ENCODE peak calls at places on chromosomes 3 and 15, in seven cellular contexts. A, F, Y, E, X, M and C are unnamed samples.

GRCh38 chr15:100297812-100298211 is 44.0 kb downstream of the ADAMTS17 start:
- DNase-seq in A (no peak), F (no peak), Y (no peak), E (no peak), X (no peak), M (no peak), C (no peak)

GRCh38 chr3:54434761-54435160 is 312.4 kb downstream of the CACNA2D3 start:
- DNase-seq in A (peak), F (no peak), Y (no peak), E (no peak), X (no peak), M (no peak), C (no peak)

GRCh38 chr3:21447471-21448205 is 303.4 kb downstream of the ZNF385D start:
- DNase-seq in A (no peak), F (no peak), Y (no peak), E (peak), X (no peak), M (no peak), C (no peak)

GRCh38 chr15:77482570-77482969 is 61.9 kb downstream of the HMG20A start:
- DNase-seq in A (no peak), F (no peak), Y (no peak), E (peak), X (no peak), M (peak), C (no peak)

GRCh38 chr15:38687340-38687739 is 122.7 kb upstream of the RASGRP1 start:
- DNase-seq in A (no peak), F (no peak), Y (no peak), E (peak), X (no peak), M (no peak), C (no peak)

GRCh38 chr3:51384145-51384729 is 854 bp upstream of the MANF start:
- DNase-seq in A (no peak), F (peak), Y (peak), E (peak), X (peak), M (peak), C (no peak)

GRCh38 chr3:82410366-82410765 is 648.9 kb upstream of the GBE1 start:
- DNase-seq in A (no peak), F (no peak), Y (peak), E (no peak), X (no peak), M (peak), C (no peak)

GRCh38 chr15:67146875-67147381 is 81.5 kb downstream of the SMAD3 start:
- DNase-seq in A (no peak), F (peak), Y (peak), E (peak), X (peak), M (peak), C (no peak)

GRCh38 chr3:38019658-38020341 is 9.6 kb downstream of the PLCD1 start:
- DNase-seq in A (no peak), F (no peak), Y (no peak), E (no peak), X (no peak), M (no peak), C (no peak)

GRCh38 chr15:67690936-67691335 is 134.4 kb upstream of the SKOR1 start:
- DNase-seq in A (peak), F (no peak), Y (no peak), E (peak), X (no peak), M (peak), C (no peak)

GRCh38 chr3:127532561-127533203 is 57.9 kb downstream of the TPRA1 start:
- DNase-seq in A (no peak), F (no peak), Y (no peak), E (no peak), X (no peak), M (no peak), C (no peak)

GRCh38 chr3:171679011-171679492 is 131.2 kb downstream of the PLD1 start:
- DNase-seq in A (no peak), F (no peak), Y (no peak), E (no peak), X (peak), M (no peak), C (no peak)

GRCh38 chr3:46314517-46314916 is 39.4 kb upstream of the CCR2 start:
- DNase-seq in A (peak), F (no peak), Y (no peak), E (no peak), X (no peak), M (no peak), C (no peak)

GRCh38 chr3:194123735-194124134 is 12.2 kb upstream of the HES1 start:
- DNase-seq in A (no peak), F (no peak), Y (no peak), E (no peak), X (no peak), M (peak), C (no peak)

GRCh38 chr3:33115024-33115768 is 1.4 kb downstream of the CRTAP start:
- DNase-seq in A (peak), F (peak), Y (peak), E (peak), X (peak), M (peak), C (peak)

GRCh38 chr3:194559530-194559929 is 72.7 kb upstream of the ATP13A3 start:
- DNase-seq in A (no peak), F (no peak), Y (no peak), E (no peak), X (no peak), M (no peak), C (no peak)

GRCh38 chr15:82197734-82198594 is 64.6 kb downstream of the EFL1 start:
- DNase-seq in A (peak), F (peak), Y (peak), E (peak), X (peak), M (peak), C (peak)

GRCh38 chr3:195757827-195758226 is 37.0 kb downstream of the MUC20 start:
- DNase-seq in A (no peak), F (no peak), Y (no peak), E (no peak), X (no peak), M (no peak), C (no peak)

GRCh38 chr15:52463638-52464037 is 65.0 kb downstream of the MYO5A start:
- DNase-seq in A (peak), F (no peak), Y (no peak), E (peak), X (no peak), M (peak), C (no peak)

GRCh38 chr3:151168269-151169094 is 34.5 kb downstream of the GPR171 start:
- DNase-seq in A (peak), F (peak), Y (peak), E (peak), X (peak), M (peak), C (peak)

GRCh38 chr3:130779031-130779430 is 32.4 kb upstream of the PIK3R4 start:
- DNase-seq in A (no peak), F (no peak), Y (no peak), E (no peak), X (no peak), M (no peak), C (no peak)

GRCh38 chr3:127702151-127702578 is 29.4 kb downstream of the ABTB1 start:
- DNase-seq in A (no peak), F (no peak), Y (no peak), E (peak), X (no peak), M (no peak), C (no peak)

GRCh38 chr15:70584838-70585706 is 178.3 kb downstream of the UACA start:
- DNase-seq in A (no peak), F (peak), Y (peak), E (no peak), X (peak), M (peak), C (peak)

GRCh38 chr3:186951640-186952552 is 21.6 kb downstream of the ST6GAL1 start:
- DNase-seq in A (no peak), F (no peak), Y (no peak), E (no peak), X (no peak), M (no peak), C (no peak)

GRCh38 chr3:16704938-16705337 is 99.7 kb upstream of the DAZL start:
- DNase-seq in A (no peak), F (no peak), Y (no peak), E (no peak), X (no peak), M (no peak), C (no peak)

GRCh38 chr15:64441852-64442251 is 18.5 kb upstream of the ZNF609 start:
- DNase-seq in A (no peak), F (no peak), Y (no peak), E (no peak), X (no peak), M (no peak), C (no peak)

DNA sequence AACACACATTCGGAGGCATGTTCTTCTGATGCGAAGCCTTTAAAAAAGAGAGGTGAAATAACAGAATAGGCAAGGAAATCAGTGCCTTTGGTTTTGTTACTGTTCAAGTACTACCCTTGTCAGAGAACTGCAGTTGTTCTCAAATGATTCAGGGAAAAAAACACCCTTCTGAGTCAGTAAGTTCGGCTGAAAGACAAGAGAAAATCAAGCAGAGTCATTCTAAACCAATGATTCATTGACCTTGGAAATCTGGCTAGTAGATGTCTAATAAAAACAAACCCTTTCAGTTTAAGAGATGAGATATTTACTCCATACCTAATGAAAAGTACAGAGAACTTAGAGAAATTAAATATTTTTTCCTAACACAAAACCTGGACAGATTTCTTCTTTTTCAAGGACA is 72.7 kb upstream of the ABI3BP start:
- DNase-seq in A (no peak), F (no peak), Y (no peak), E (peak), X (peak), M (peak), C (no peak)
- H3K4me3 ChIP-seq in A (no peak), F (no peak), Y (no peak), E (peak), X (no peak), M (no peak), C (no peak)

DNA sequence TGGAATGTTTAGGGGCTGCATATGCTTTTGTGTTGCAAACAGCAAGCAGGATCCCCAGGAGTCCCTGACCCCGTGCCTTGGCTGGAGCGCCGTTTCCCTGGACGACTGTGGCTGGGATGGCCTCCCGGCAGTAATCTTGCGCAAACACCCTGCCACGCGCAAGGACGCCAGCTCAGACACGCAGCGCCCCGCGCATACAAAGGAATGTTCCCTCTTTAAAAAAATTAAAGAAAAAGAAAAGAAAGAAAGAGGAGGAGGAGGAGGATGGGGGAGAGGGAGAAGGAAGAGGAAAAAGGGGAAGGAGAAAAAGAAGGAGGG is 28.2 kb downstream of the ZIC4 start:
- DNase-seq in A (no peak), F (peak), Y (no peak), E (peak), X (no peak), M (no peak), C (no peak)
- TF ChIP-seq EZH2 in A (no peak), F (peak), Y (no peak), E (no peak), X (peak), M (no peak), C (no peak)

GRCh38 chr15:40766906-40767837 is 2.6 kb upstream of the C15orf62 start:
- DNase-seq in A (no peak), F (no peak), Y (peak), E (peak), X (no peak), M (peak), C (no peak)

GRCh38 chr15:40768492-40769309 is 1.1 kb upstream of the C15orf62 start:
- DNase-seq in A (no peak), F (no peak), Y (no peak), E (no peak), X (no peak), M (no peak), C (no peak)

GRCh38 chr15:40766194-40766830 is 2.4 kb downstream of the GCHFR start:
- DNase-seq in A (no peak), F (no peak), Y (no peak), E (peak), X (no peak), M (no peak), C (no peak)

GRCh38 chr15:40769310-40770146 is at the start of gene C15orf62:
- DNase-seq in A (no peak), F (no peak), Y (no peak), E (peak), X (peak), M (peak), C (no peak)

GRCh38 chr15:40767838-40768491 is 1.8 kb upstream of the C15orf62 start:
- DNase-seq in A (no peak), F (no peak), Y (no peak), E (no peak), X (no peak), M (no peak), C (no peak)
- TF ChIP-seq EZH2phosphoT487 in A (no peak), F (no peak), Y (no peak), E (no peak), X (no peak), M (no peak), C (no peak)

DNA sequence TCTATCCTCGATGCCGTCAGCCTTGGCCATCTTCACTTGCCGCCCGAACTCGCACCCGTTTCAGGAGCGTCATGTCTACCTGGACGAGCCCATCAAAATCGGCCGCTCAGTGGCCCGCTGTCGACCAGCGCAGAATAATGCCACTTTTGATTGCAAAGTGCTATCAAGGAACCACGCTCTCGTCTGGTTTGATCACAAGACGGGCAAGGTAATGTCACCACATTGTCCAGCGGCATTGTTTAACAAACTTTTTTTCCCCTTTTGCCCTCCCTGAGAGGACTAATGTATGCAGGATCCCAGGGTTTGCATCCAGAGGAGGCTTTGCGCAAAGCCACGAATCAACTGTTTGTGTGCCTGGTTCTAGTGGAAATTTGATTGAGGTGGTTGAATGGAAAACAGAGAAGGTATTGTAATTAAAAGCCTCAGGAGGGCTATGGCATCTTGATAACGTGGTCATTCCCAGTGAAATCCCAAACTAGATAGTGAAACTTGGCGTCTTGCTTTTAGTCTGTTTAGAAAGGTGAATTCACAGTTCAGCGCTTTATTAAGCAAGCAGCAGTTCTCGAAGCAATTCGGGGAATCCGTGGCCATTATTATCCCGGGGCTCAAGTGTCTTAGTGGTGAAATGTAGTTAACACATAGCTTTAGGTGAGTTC is 1.7 kb downstream of the SLMAP start:
- DNase-seq in A (no peak), F (peak), Y (peak), E (peak), X (peak), M (peak), C (no peak)
- H3K4me3 ChIP-seq in A (peak), F (peak), Y (peak), E (peak), X (peak), M (peak), C (peak)

GRCh38 chr3:173397161-173398110 is at the start of gene NLGN1:
- DNase-seq in A (peak), F (peak), Y (peak), E (peak), X (peak), M (peak), C (no peak)
- TF ChIP-seq EZH2 in A (no peak), F (peak), Y (no peak), E (no peak), X (peak), M (peak), C (no peak)

GRCh38 chr3:34938784-34939183 is 700.5 kb upstream of the ARPP21 start:
- DNase-seq in A (no peak), F (no peak), Y (no peak), E (no peak), X (no peak), M (no peak), C (no peak)
- TF ChIP-seq EZH2phosphoT487 in A (no peak), F (no peak), Y (no peak), E (no peak), X (no peak), M (no peak), C (no peak)